ENCODE peak calls at places on chromosomes 16 and 17, in four cellular contexts. V is Panc1, J is HCT116, G is K562. Y is an unnamed sample.

GRCh38 chr17:47741109-47741792 is 8.2 kb downstream of the TBX21 start:
- DNase-seq in V (no peak), J (no peak), G (peak), Y (no peak)

GRCh38 chr16:73095142-73095791 is 47.3 kb upstream of the ZFHX3 start:
- DNase-seq in V (no peak), J (no peak), G (no peak), Y (no peak)

GRCh38 chr17:76119409-76120371 is 16.1 kb upstream of the EXOC7 start:
- DNase-seq in V (no peak), J (no peak), G (no peak), Y (peak)

GRCh38 chr16:66369055-66369592 is 2.6 kb downstream of the CDH5 start:
- DNase-seq in V (no peak), J (no peak), G (no peak), Y (no peak)

GRCh38 chr17:81429353-81429774 is 34.1 kb downstream of the BAHCC1 start:
- DNase-seq in V (no peak), J (no peak), G (no peak), Y (no peak)

GRCh38 chr17:51997723-51998122 is 160.8 kb downstream of the CA10 start:
- DNase-seq in V (no peak), J (no peak), G (no peak), Y (peak)

GRCh38 chr17:9924735-9925191 is 19.7 kb upstream of the RCVRN start:
- DNase-seq in V (peak), J (peak), G (peak), Y (peak)

GRCh38 chr16:17017442-17017841 is 453.3 kb downstream of the XYLT1 start:
- DNase-seq in V (no peak), J (no peak), G (no peak), Y (no peak)

GRCh38 chr16:71501562-71501961 is 12.4 kb upstream of the ZNF19 start:
- DNase-seq in V (no peak), J (no peak), G (no peak), Y (no peak)

GRCh38 chr17:38536661-38537060 is 69.1 kb downstream of the SRCIN1 start:
- DNase-seq in V (no peak), J (no peak), G (no peak), Y (no peak)

GRCh38 chr16:69477546-69477945 is 53.1 kb downstream of the CYB5B start:
- DNase-seq in V (no peak), J (no peak), G (no peak), Y (no peak)

GRCh38 chr17:16422416-16422815 is 7.0 kb downstream of the TRPV2 start:
- DNase-seq in V (no peak), J (no peak), G (no peak), Y (no peak)

GRCh38 chr16:64440421-64440831 is 681.4 kb downstream of the CDH11 start:
- DNase-seq in V (peak), J (no peak), G (no peak), Y (peak)

GRCh38 chr16:60230666-60231065 is 1496.5 kb upstream of the GOT2 start:
- DNase-seq in V (no peak), J (no peak), G (no peak), Y (no peak)

GRCh38 chr17:61426482-61427304 is 25.5 kb upstream of the TBX4 start:
- DNase-seq in V (no peak), J (peak), G (no peak), Y (peak)

GRCh38 chr17:74444406-74444805 is 12.5 kb downstream of the GPRC5C start:
- DNase-seq in V (no peak), J (no peak), G (no peak), Y (no peak)

GRCh38 chr17:36942631-36943125 is 5.4 kb downstream of the LHX1 start:
- DNase-seq in V (no peak), J (no peak), G (no peak), Y (no peak)

GRCh38 chr17:8237175-8237574 is 10.7 kb downstream of the CTC1 start:
- DNase-seq in V (no peak), J (no peak), G (peak), Y (no peak)

GRCh38 chr17:81246343-81246670 is 7.2 kb downstream of the NDUFAF8 start:
- DNase-seq in V (no peak), J (no peak), G (no peak), Y (no peak)

GRCh38 chr17:76841776-76842405 is 26.3 kb upstream of the MGAT5B start:
- DNase-seq in V (no peak), J (no peak), G (peak), Y (no peak)

GRCh38 chr17:50346313-50347086 is 574 bp downstream of the XYLT2 start:
- DNase-seq in V (no peak), J (no peak), G (peak), Y (no peak)

GRCh38 chr16:81658373-81658772 is 120.7 kb upstream of the PLCG2 start:
- DNase-seq in V (no peak), J (no peak), G (no peak), Y (no peak)

GRCh38 chr17:1324201-1324750 is 44.8 kb downstream of the TRARG1 start:
- DNase-seq in V (peak), J (no peak), G (peak), Y (no peak)
- TF ChIP-seq TCF7L2 in V (no peak), J (no peak), G (no peak), Y (no peak)

GRCh38 chr16:68242085-68242484 is 3.1 kb upstream of the PLA2G15 start:
- DNase-seq in V (no peak), J (no peak), G (no peak), Y (no peak)
- TF ChIP-seq TCF7L2 in V (no peak), J (no peak), G (no peak), Y (no peak)

GRCh38 chr16:86763819-86764218 is 185.5 kb downstream of the FOXL1 start:
- DNase-seq in V (no peak), J (no peak), G (no peak), Y (no peak)

GRCh38 chr16:86764551-86764950 is 186.2 kb downstream of the FOXL1 start:
- DNase-seq in V (no peak), J (no peak), G (no peak), Y (no peak)

GRCh38 chr16:86762035-86762550 is 183.7 kb downstream of the FOXL1 start:
- DNase-seq in V (no peak), J (no peak), G (no peak), Y (no peak)

GRCh38 chr16:86758932-86759331 is 180.6 kb downstream of the FOXL1 start:
- DNase-seq in V (no peak), J (no peak), G (no peak), Y (no peak)

GRCh38 chr16:86761117-86761971 is 183.0 kb downstream of the FOXL1 start:
- DNase-seq in V (peak), J (peak), G (peak), Y (peak)
- TF ChIP-seq TCF7L2 in V (no peak), J (no peak), G (no peak), Y (no peak)

DNA sequence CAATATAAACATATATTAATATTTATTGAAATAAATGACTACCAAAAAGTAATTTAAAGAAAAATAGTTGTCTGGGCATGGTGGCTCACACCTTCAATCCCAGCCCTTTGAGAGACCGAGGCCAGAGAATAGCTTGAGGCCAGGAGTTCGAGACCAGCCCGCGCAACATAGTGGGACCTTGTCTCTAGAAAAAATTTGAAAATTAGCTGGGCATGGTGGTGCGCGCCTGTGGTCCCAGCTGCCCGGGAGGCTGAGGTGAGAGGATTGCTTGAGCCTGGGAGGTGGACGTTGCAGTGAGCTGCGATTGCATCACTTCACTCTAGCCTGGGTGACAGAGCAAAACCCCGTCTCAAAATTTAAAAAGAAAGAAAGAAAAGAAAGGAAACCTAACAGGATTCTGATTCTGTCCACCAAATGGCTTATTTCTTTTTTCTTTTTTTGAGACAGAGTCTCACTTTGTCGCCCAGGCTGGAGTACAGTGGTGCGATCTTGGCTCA is 3.4 kb upstream of the BPTF start:
- DNase-seq in V (no peak), J (no peak), G (no peak), Y (no peak)
- TF ChIP-seq TCF7L2 in V (no peak), J (no peak), G (no peak), Y (no peak)

GRCh38 chr17:41975099-41976083 is 8.8 kb downstream of the CNP start:
- DNase-seq in V (no peak), J (no peak), G (no peak), Y (no peak)
- TF ChIP-seq TCF7L2 in V (no peak), J (no peak), G (no peak), Y (no peak)

GRCh38 chr16:19115148-19116021 is 1.6 kb downstream of the ITPRIPL2 start:
- DNase-seq in V (no peak), J (no peak), G (no peak), Y (no peak)

GRCh38 chr16:19114359-19115147 is 789 bp downstream of the ITPRIPL2 start:
- DNase-seq in V (no peak), J (no peak), G (no peak), Y (no peak)

GRCh38 chr16:19118938-19119431 is 5.2 kb downstream of the ITPRIPL2 start:
- DNase-seq in V (no peak), J (no peak), G (peak), Y (no peak)

GRCh38 chr16:19119564-19119963 is 5.8 kb downstream of the ITPRIPL2 start:
- DNase-seq in V (no peak), J (no peak), G (no peak), Y (no peak)

GRCh38 chr16:19116711-19117449 is 3.1 kb downstream of the ITPRIPL2 start:
- DNase-seq in V (no peak), J (no peak), G (no peak), Y (no peak)
- TF ChIP-seq TCF7L2 in V (no peak), J (no peak), G (no peak), Y (no peak)

DNA sequence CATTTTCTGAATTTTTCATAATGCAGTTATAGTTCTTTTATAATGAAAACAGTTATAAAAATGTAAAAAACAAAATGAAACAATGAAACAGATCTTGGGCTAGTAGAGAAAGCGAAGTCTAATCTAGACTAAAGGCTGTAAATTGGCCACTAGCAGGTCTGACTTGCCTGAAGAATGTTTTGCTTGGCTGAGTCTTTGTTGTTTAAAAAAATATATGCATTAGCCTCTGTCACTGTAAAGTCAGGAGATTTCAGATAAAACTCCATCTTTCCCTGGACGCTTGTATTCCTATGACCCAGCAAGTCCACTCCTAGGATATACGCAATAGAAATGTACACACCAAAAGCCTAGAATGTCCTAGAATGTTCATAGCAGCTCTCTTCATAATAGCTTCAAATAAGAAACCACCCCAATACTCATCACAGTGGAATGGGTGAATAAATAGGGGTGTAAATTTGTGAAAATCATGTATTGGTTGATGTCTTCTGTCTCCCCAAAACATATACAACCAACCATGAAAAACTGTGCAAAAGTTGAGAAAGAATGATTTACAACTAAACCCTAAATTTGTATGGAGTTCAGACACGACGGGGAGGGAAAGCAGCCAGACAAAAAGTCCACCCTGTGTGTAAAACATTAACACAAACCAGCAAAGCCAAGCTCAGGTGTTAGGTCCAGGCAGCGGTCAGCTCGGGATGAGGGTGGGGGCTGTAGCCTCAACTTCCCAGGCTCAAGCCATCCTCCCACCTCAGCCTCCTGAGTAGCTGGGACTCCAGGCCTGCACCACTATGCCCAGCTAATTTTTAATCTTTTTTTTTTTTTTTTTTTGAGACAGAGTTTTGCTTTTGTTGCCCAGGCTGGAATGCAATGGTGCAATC is 37.8 kb upstream of the MEAK7 start:
- DNase-seq in V (no peak), J (no peak), G (no peak), Y (no peak)
- TF ChIP-seq TCF7L2 in V (no peak), J (no peak), G (no peak), Y (no peak)

GRCh38 chr17:7137182-7137943 is 22.7 kb upstream of the ASGR2 start:
- DNase-seq in V (no peak), J (no peak), G (no peak), Y (no peak)
- TF ChIP-seq TCF7L2 in V (no peak), J (no peak), G (no peak), Y (no peak)

Y was measured in HepG2.